ENCODE peak calls at places on chromosomes 13 and 19, in five cellular contexts. One of them, this sample, is unnamed. For H3K4me1, the result is how much of the 10 kb centered on the place peaks cover.

GRCh38 chr13:67192751-67193150 is 37.4 kb downstream of the PCDH9 start:
- DNase-seq in fibroblast of lung: no peak
- DNase-seq in osteoblast: no peak
- DNase-seq in heart right ventricle: no peak
- DNase-seq in tibial nerve: no peak
- DNase-seq in this sample: no peak

GRCh38 chr13:113411216-113412023 is 41.9 kb downstream of the ADPRHL1 start:
- DNase-seq in tibial nerve: no peak
- DNase-seq in heart right ventricle: peak
- DNase-seq in fibroblast of lung: peak
- DNase-seq in osteoblast: peak
- DNase-seq in this sample: no peak

GRCh38 chr13:40662866-40663265 is 3.6 kb downstream of the FOXO1 start:
- DNase-seq in fibroblast of lung: no peak
- DNase-seq in osteoblast: no peak
- DNase-seq in tibial nerve: no peak
- DNase-seq in heart right ventricle: no peak
- DNase-seq in this sample: no peak

GRCh38 chr13:63107163-63107935 is 1691.7 kb upstream of the PCDH20 start:
- DNase-seq in fibroblast of lung: peak
- DNase-seq in osteoblast: no peak
- DNase-seq in tibial nerve: no peak
- DNase-seq in heart right ventricle: no peak
- DNase-seq in this sample: no peak

GRCh38 chr13:70708744-70709143 is 600.5 kb upstream of the KLHL1 start:
- DNase-seq in osteoblast: no peak
- DNase-seq in fibroblast of lung: no peak
- DNase-seq in heart right ventricle: no peak
- DNase-seq in tibial nerve: no peak
- DNase-seq in this sample: no peak

GRCh38 chr19:9622531-9622930 is 1.5 kb upstream of the ZNF561 start:
- DNase-seq in heart right ventricle: no peak
- DNase-seq in tibial nerve: no peak
- DNase-seq in fibroblast of lung: peak
- DNase-seq in osteoblast: no peak
- DNase-seq in this sample: no peak

GRCh38 chr13:94928127-94928526 is 215.8 kb upstream of the SOX21 start:
- DNase-seq in tibial nerve: no peak
- DNase-seq in heart right ventricle: no peak
- DNase-seq in fibroblast of lung: no peak
- DNase-seq in osteoblast: no peak
- DNase-seq in this sample: no peak

GRCh38 chr13:39890537-39890936 is 235.1 kb downstream of the COG6 start:
- DNase-seq in osteoblast: no peak
- DNase-seq in heart right ventricle: no peak
- DNase-seq in fibroblast of lung: no peak
- DNase-seq in tibial nerve: no peak
- DNase-seq in this sample: no peak

GRCh38 chr19:41175825-41176734 is 16.9 kb upstream of the CYP2S1 start:
- DNase-seq in tibial nerve: peak
- DNase-seq in fibroblast of lung: peak
- DNase-seq in heart right ventricle: no peak
- DNase-seq in osteoblast: peak
- DNase-seq in this sample: no peak

GRCh38 chr13:31970237-31970930 is 61.2 kb upstream of the FRY start:
- DNase-seq in tibial nerve: no peak
- DNase-seq in osteoblast: no peak
- DNase-seq in heart right ventricle: no peak
- DNase-seq in fibroblast of lung: peak
- DNase-seq in this sample: no peak

GRCh38 chr13:113815151-113816058 is 48.5 kb downstream of the GAS6 start:
- DNase-seq in tibial nerve: no peak
- DNase-seq in fibroblast of lung: no peak
- DNase-seq in heart right ventricle: no peak
- DNase-seq in osteoblast: no peak
- DNase-seq in this sample: no peak

GRCh38 chr19:3064011-3064330 is 1.7 kb upstream of the TLE5 start:
- DNase-seq in heart right ventricle: no peak
- DNase-seq in tibial nerve: no peak
- DNase-seq in osteoblast: peak
- DNase-seq in fibroblast of lung: no peak
- DNase-seq in this sample: no peak

GRCh38 chr13:99301913-99302636 is 5.1 kb downstream of the GPR183 start:
- DNase-seq in heart right ventricle: no peak
- DNase-seq in fibroblast of lung: no peak
- DNase-seq in osteoblast: peak
- DNase-seq in tibial nerve: no peak
- DNase-seq in this sample: no peak

GRCh38 chr19:44969437-44969836 is 14.3 kb downstream of the CLPTM1 start:
- DNase-seq in osteoblast: no peak
- DNase-seq in fibroblast of lung: no peak
- DNase-seq in tibial nerve: no peak
- DNase-seq in heart right ventricle: no peak
- DNase-seq in this sample: no peak

GRCh38 chr19:47661161-47661560 is 52.1 kb upstream of the EHD2 start:
- DNase-seq in osteoblast: peak
- DNase-seq in heart right ventricle: no peak
- DNase-seq in fibroblast of lung: peak
- DNase-seq in tibial nerve: no peak
- DNase-seq in this sample: no peak

GRCh38 chr19:30620354-30620753 is 248.2 kb downstream of the ZNF536 start:
- DNase-seq in tibial nerve: no peak
- DNase-seq in fibroblast of lung: no peak
- DNase-seq in heart right ventricle: no peak
- DNase-seq in osteoblast: no peak
- DNase-seq in this sample: no peak

GRCh38 chr13:20769091-20769490 is 4.7 kb downstream of the EEF1AKMT1 start:
- DNase-seq in fibroblast of lung: no peak
- DNase-seq in tibial nerve: no peak
- DNase-seq in heart right ventricle: no peak
- DNase-seq in osteoblast: no peak
- DNase-seq in this sample: no peak

GRCh38 chr13:106349080-106349841 is 186.2 kb downstream of the EFNB2 start:
- DNase-seq in osteoblast: no peak
- DNase-seq in heart right ventricle: peak
- DNase-seq in tibial nerve: no peak
- DNase-seq in fibroblast of lung: peak
- DNase-seq in this sample: peak

GRCh38 chr13:37747071-37747612 is 122.4 kb downstream of the TRPC4 start:
- DNase-seq in fibroblast of lung: peak
- DNase-seq in tibial nerve: no peak
- DNase-seq in heart right ventricle: no peak
- DNase-seq in osteoblast: peak
- DNase-seq in this sample: no peak

GRCh38 chr13:98990701-98991100 is 12.8 kb upstream of the DOCK9 start:
- DNase-seq in osteoblast: no peak
- DNase-seq in tibial nerve: no peak
- DNase-seq in fibroblast of lung: peak
- DNase-seq in heart right ventricle: no peak
- DNase-seq in this sample: no peak

GRCh38 chr13:33090755-33091454 is 74.7 kb downstream of the KL start:
- DNase-seq in tibial nerve: no peak
- DNase-seq in heart right ventricle: no peak
- DNase-seq in fibroblast of lung: no peak
- DNase-seq in osteoblast: no peak
- DNase-seq in this sample: no peak

GRCh38 chr13:28611654-28612131 is 47.2 kb upstream of the POMP start:
- DNase-seq in fibroblast of lung: peak
- DNase-seq in osteoblast: no peak
- DNase-seq in tibial nerve: no peak
- DNase-seq in heart right ventricle: no peak
- DNase-seq in this sample: no peak

GRCh38 chr13:40585911-40586471 is 80.5 kb downstream of the FOXO1 start:
- DNase-seq in heart right ventricle: no peak
- DNase-seq in osteoblast: no peak
- DNase-seq in tibial nerve: no peak
- DNase-seq in fibroblast of lung: no peak
- DNase-seq in this sample: no peak

GRCh38 chr13:42594577-42595571 is 20.9 kb downstream of the TNFSF11 start:
- DNase-seq in osteoblast: no peak
- DNase-seq in tibial nerve: no peak
- DNase-seq in fibroblast of lung: peak
- DNase-seq in heart right ventricle: no peak
- DNase-seq in this sample: peak

GRCh38 chr19:48780684-48781391 is 25.5 kb downstream of the FGF21 start:
- DNase-seq in tibial nerve: no peak
- DNase-seq in fibroblast of lung: peak
- DNase-seq in heart right ventricle: no peak
- DNase-seq in osteoblast: peak
- DNase-seq in this sample: peak

GRCh38 chr13:85597790-85598500 is 201.3 kb downstream of the SLITRK6 start:
- DNase-seq in tibial nerve: no peak
- DNase-seq in osteoblast: no peak
- DNase-seq in fibroblast of lung: peak
- DNase-seq in heart right ventricle: no peak
- DNase-seq in this sample: no peak

GRCh38 chr19:55646889-55647731 is 902 bp upstream of the CCDC106 start:
- DNase-seq in heart right ventricle: no peak
- DNase-seq in tibial nerve: no peak
- DNase-seq in fibroblast of lung: no peak
- DNase-seq in osteoblast: peak
- DNase-seq in this sample: no peak
- H3K4me1 ChIP-seq in heart right ventricle: under half
- H3K4me1 ChIP-seq in tibial nerve: half or more
- H3K4me1 ChIP-seq in fibroblast of lung: under half
- H3K4me1 ChIP-seq in osteoblast: under half
- H3K4me1 ChIP-seq in this sample: under half

GRCh38 chr19:52138614-52139290 is 986 bp downstream of the ZNF616 start:
- DNase-seq in fibroblast of lung: peak
- DNase-seq in osteoblast: no peak
- DNase-seq in heart right ventricle: no peak
- DNase-seq in tibial nerve: no peak
- DNase-seq in this sample: peak

GRCh38 chr19:52142001-52142595 is 2.4 kb upstream of the ZNF616 start:
- DNase-seq in fibroblast of lung: no peak
- DNase-seq in osteoblast: no peak
- DNase-seq in heart right ventricle: no peak
- DNase-seq in tibial nerve: no peak
- DNase-seq in this sample: no peak

GRCh38 chr19:52140077-52140710 is 456 bp upstream of the ZNF616 start:
- DNase-seq in fibroblast of lung: peak
- DNase-seq in tibial nerve: no peak
- DNase-seq in heart right ventricle: no peak
- DNase-seq in osteoblast: peak
- DNase-seq in this sample: no peak

GRCh38 chr19:52139291-52140076 is at the start of gene ZNF616:
- DNase-seq in heart right ventricle: peak
- DNase-seq in osteoblast: peak
- DNase-seq in fibroblast of lung: peak
- DNase-seq in tibial nerve: peak
- DNase-seq in this sample: peak
- TF ChIP-seq CTCF in heart right ventricle: peak
- TF ChIP-seq CTCF in osteoblast: peak
- TF ChIP-seq CTCF in fibroblast of lung: peak
- TF ChIP-seq CTCF in tibial nerve: peak
- TF ChIP-seq CTCF in this sample: peak

GRCh38 chr19:14113762-14114414 is 3.7 kb downstream of the PRKACA start:
- DNase-seq in fibroblast of lung: no peak
- DNase-seq in osteoblast: peak
- DNase-seq in tibial nerve: no peak
- DNase-seq in heart right ventricle: peak
- DNase-seq in this sample: no peak

GRCh38 chr19:14112809-14113385 is 4.7 kb downstream of the PRKACA start:
- DNase-seq in osteoblast: peak
- DNase-seq in heart right ventricle: peak
- DNase-seq in tibial nerve: peak
- DNase-seq in fibroblast of lung: no peak
- DNase-seq in this sample: no peak

GRCh38 chr19:14114854-14115253 is 2.7 kb downstream of the PRKACA start:
- DNase-seq in osteoblast: peak
- DNase-seq in tibial nerve: no peak
- DNase-seq in fibroblast of lung: no peak
- DNase-seq in heart right ventricle: peak
- DNase-seq in this sample: peak

GRCh38 chr19:14115761-14116160 is 1.8 kb downstream of the PRKACA start:
- DNase-seq in heart right ventricle: no peak
- DNase-seq in osteoblast: peak
- DNase-seq in fibroblast of lung: no peak
- DNase-seq in tibial nerve: no peak
- DNase-seq in this sample: no peak

DNA sequence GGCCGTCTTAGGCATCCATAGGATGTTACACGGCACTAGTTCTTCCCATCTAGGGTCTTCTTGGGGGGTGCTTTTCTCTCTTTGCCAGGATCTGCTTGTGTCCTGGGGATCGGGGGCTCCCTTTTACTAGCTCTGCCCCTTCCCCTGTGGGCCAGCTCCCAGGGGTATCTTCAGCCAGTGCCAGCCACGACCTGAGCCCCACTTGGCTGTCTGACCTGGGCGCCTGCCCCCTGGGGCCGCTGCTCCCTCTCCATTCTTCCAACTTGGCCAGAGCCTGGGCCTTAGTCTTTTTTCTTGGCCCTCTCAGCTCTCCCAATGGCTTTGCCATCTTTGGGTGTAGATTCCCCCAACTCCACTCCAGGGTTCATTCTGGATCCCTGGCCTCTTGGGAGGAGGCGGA is 3.1 kb downstream of the PRKACA start:
- DNase-seq in tibial nerve: no peak
- DNase-seq in heart right ventricle: no peak
- DNase-seq in osteoblast: no peak
- DNase-seq in fibroblast of lung: no peak
- DNase-seq in this sample: no peak
- H3K4me1 ChIP-seq in tibial nerve: half or more
- H3K4me1 ChIP-seq in heart right ventricle: half or more
- H3K4me1 ChIP-seq in osteoblast: under half
- H3K4me1 ChIP-seq in fibroblast of lung: under half
- H3K4me1 ChIP-seq in this sample: under half

DNA sequence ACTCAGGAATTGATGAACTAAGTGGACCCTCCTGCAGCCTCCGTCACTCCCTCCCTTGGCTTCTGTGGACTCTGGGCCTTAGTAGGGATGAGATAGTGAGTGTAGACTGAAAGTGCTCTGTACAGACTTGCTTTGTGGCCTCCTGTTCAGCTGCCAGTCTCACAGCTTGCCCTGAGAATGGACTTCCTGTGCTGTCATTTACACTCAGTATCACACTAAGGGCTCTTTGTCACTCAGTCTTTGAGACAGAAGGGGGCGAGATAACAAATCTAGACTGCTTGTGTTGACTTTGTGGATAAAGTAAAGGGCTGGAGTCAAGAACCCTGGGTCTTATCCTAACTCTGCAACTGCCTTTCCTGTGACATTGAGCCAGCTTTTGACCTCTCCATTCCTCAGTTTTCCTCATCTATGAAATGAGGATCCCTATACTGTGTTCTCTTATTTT is 21.0 kb upstream of the SPRY2 start:
- DNase-seq in heart right ventricle: no peak
- DNase-seq in tibial nerve: no peak
- DNase-seq in fibroblast of lung: no peak
- DNase-seq in osteoblast: peak
- DNase-seq in this sample: no peak
- TF ChIP-seq CTCF in heart right ventricle: no peak
- TF ChIP-seq CTCF in tibial nerve: no peak
- TF ChIP-seq CTCF in fibroblast of lung: no peak
- TF ChIP-seq CTCF in osteoblast: no peak
- TF ChIP-seq CTCF in this sample: peak